ENCODE peak calls at places on chromosome 12, in ten cellular contexts. Z is endodermal cell; N is lung; H is pancreas; M is A673; C is heart right ventricle; W is cardiac muscle cell; Q is body of pancreas; P is heart left ventricle; U is CD8-positive, alpha-beta T cell. R is an unnamed sample.
A peak's percentile ranks its signal among the peaks of the same experiment; 100 is the strongest.

GRCh38 chr12:92619730-92620684 is 82.8 kb upstream of the PLEKHG7 start:
- DNase-seq in U (no peak), C (no peak), P (no peak), N (no peak), M (no peak), W (peak; percentile 17), Q (no peak), Z (no peak), H (no peak), R (no peak)

GRCh38 chr12:57629897-57630471 is 3.0 kb downstream of the B4GALNT1 start:
- DNase-seq in U (no peak), M (no peak), P (no peak), Q (no peak), N (no peak), C (no peak), H (peak; percentile 4), Z (peak; percentile 50), W (no peak), R (no peak)

GRCh38 chr12:25839470-25839869 is 119.0 kb upstream of the RASSF8 start:
- DNase-seq in W (peak; percentile 58), Q (no peak), P (no peak), H (no peak), Z (no peak), M (no peak), U (no peak), N (no peak), C (no peak), R (no peak)

GRCh38 chr12:31773867-31774266 is 45.0 kb upstream of the AMN1 start:
- DNase-seq in H (no peak), W (peak; percentile 55), U (no peak), M (no peak), C (no peak), P (no peak), N (no peak), Q (peak; percentile 9), Z (no peak), R (no peak)

GRCh38 chr12:96172981-96173380 is 21.2 kb upstream of the ELK3 start:
- DNase-seq in N (no peak), H (no peak), W (no peak), Q (no peak), P (no peak), Z (no peak), M (no peak), C (no peak), U (no peak), R (no peak)

GRCh38 chr12:10211101-10211974 is 1.3 kb upstream of the GABARAPL1 start:
- DNase-seq in N (no peak), U (no peak), Q (no peak), Z (no peak), C (no peak), H (peak; percentile 22), M (no peak), W (no peak), P (peak; percentile 10), R (no peak)

GRCh38 chr12:1660304-1661187 is 30.3 kb upstream of the ADIPOR2 start:
- DNase-seq in W (peak; percentile 29), U (peak; percentile 22), H (peak; percentile 96), Q (peak; percentile 98), N (peak; percentile 90), P (no peak), C (peak; percentile 48), M (no peak), Z (peak; percentile 54), R (no peak)

GRCh38 chr12:126033746-126034145 is 968.5 kb downstream of the AACS start:
- DNase-seq in M (no peak), Q (no peak), Z (no peak), P (no peak), H (no peak), U (no peak), W (no peak), N (no peak), C (no peak), R (no peak)

GRCh38 chr12:52157566-52158150 is 34.2 kb downstream of the KRT80 start:
- DNase-seq in N (no peak), H (no peak), P (no peak), U (no peak), Q (no peak), M (no peak), Z (no peak), W (no peak), C (no peak), R (no peak)

GRCh38 chr12:30813741-30814687 is 59.3 kb upstream of the CAPRIN2 start:
- DNase-seq in N (no peak), M (no peak), H (no peak), W (peak; percentile 54), U (no peak), P (no peak), C (no peak), Z (peak; percentile 12), Q (no peak), R (no peak)

GRCh38 chr12:47881041-47881440 is 23.8 kb downstream of the VDR start:
- DNase-seq in M (no peak), Z (no peak), W (no peak), H (no peak), C (no peak), Q (no peak), N (no peak), P (no peak), U (no peak), R (no peak)

GRCh38 chr12:54689984-54690383 is 41.8 kb upstream of the DCD start:
- DNase-seq in Z (peak; percentile 84), W (peak; percentile 5), P (no peak), N (no peak), U (no peak), Q (no peak), C (no peak), M (peak; percentile 37), H (no peak), R (no peak)

DNA sequence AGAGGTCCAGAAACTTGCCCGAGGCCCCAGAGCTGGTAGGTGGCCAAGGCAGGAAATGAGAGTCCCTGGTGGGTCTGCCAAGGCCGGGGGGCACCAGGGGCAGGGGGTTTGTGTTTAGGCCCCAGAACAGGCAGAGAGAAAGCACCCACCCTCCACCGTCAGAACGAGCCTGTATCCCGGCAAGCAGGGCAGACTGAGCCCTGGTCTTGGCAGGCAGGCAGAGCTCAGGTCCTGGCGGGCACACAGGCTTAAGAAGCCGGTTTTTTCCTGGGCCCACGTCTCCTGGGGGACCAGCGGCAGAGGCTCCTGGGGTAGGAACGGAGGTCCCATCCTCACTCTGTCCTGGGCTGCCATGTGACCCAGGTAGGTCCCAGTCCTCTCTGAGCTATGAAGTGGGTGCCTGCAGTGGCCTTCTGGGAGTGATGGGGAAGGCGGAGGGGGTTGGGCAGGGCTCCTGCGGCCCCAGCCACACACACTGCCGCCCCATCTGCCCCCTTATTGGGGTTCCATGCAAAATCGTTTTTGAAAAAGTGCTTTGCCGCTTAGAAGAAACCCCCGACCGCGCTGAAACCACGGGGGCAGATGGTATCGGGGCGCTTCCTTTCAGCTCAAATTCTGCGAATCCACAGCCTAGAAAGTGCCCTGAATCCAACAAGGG is 24.2 kb downstream of the SH2B3 start:
- DNase-seq in H (no peak), Q (no peak), W (no peak), C (no peak), U (peak; percentile 59), Z (no peak), N (no peak), P (peak; percentile 22), M (peak; percentile 45), R (no peak)
- H3K4me1 ChIP-seq in H (peaks cover 25% of the 10 kb centered on the region), Q (peaks cover 35% of the 10 kb centered on the region), W (peaks cover 9% of the 10 kb centered on the region), C (peaks cover 90% of the 10 kb centered on the region), U (peaks cover 100% of the 10 kb centered on the region), Z (peaks cover 2% of the 10 kb centered on the region), N (peaks cover 46% of the 10 kb centered on the region), P (peaks cover 100% of the 10 kb centered on the region), M (peaks cover 75% of the 10 kb centered on the region), R (peaks cover 100% of the 10 kb centered on the region)

DNA sequence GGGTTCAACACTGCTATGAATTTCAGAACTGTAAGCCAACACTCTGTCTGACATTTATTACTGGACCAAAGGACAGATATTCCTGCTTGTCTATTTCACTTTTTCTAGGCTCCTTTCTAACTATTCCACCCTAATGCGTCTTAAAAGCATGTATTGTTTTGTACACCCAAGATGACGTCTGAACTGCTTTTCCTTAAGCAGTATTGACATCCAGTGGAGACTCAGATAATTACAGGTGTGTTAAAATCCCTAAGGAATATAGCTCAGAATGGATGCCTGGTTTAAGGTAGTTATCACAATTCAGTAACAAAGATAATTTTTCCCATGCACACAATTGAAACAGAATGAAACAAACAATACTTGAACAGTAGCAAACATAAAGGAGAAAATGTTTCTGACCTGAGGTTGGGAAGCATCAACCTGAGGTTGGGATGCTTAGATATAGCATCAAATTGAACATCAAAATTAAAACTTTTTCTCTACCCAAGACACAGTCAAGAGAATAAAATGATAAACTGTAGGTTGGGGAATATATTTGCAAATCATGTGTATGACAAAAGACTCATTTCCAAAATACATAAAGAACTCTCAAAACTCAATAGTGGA is 93.7 kb upstream of the PTPRR start:
- DNase-seq in N (no peak), Q (no peak), H (no peak), M (peak; percentile 56), C (no peak), U (no peak), W (peak; percentile 83), Z (no peak), P (no peak), R (no peak)
- TF ChIP-seq CTCF in N (peak; percentile 29), Q (peak; percentile 57), H (no peak), M (peak; percentile 54), C (peak; percentile 33), U (no peak), W (peak; percentile 54), Z (peak; percentile 76), P (peak; percentile 33), R (peak; percentile 48)

GRCh38 chr12:102958830-102959176 is 1.3 kb downstream of the ASCL1 start:
- DNase-seq in U (no peak), N (no peak), C (no peak), H (no peak), Q (no peak), Z (no peak), M (no peak), P (no peak), W (no peak), R (no peak)

GRCh38 chr12:102955926-102956737 is 1.3 kb upstream of the ASCL1 start:
- DNase-seq in W (no peak), Z (peak; percentile 78), C (no peak), H (no peak), N (no peak), U (no peak), M (no peak), P (no peak), Q (peak; percentile 29), R (no peak)

GRCh38 chr12:102958073-102958829 is 777 bp downstream of the ASCL1 start:
- DNase-seq in H (no peak), P (no peak), M (no peak), N (no peak), Q (no peak), U (no peak), C (no peak), Z (peak; percentile 93), W (peak; percentile 50), R (no peak)

GRCh38 chr12:102957339-102958050 is at the start of gene ASCL1:
- DNase-seq in Z (peak; percentile 83), W (peak; percentile 43), M (peak; percentile 18), N (no peak), P (no peak), U (no peak), Q (no peak), C (no peak), H (no peak), R (no peak)

GRCh38 chr12:102956738-102957338 is 636 bp upstream of the ASCL1 start:
- DNase-seq in H (no peak), W (no peak), Z (no peak), Q (no peak), P (no peak), N (no peak), U (no peak), C (no peak), M (no peak), R (no peak)
- H3K27me3 ChIP-seq in H (peaks cover 11% of the 10 kb centered on the region), W (peaks cover 100% of the 10 kb centered on the region), Z (peaks cover 100% of the 10 kb centered on the region), Q (no peaks in the 10 kb centered on the region), P (peaks cover 93% of the 10 kb centered on the region), N (peaks cover 16% of the 10 kb centered on the region), U (peaks cover 12% of the 10 kb centered on the region), C (peaks cover 93% of the 10 kb centered on the region), M (peaks cover 100% of the 10 kb centered on the region), R (peaks cover 100% of the 10 kb centered on the region)

GRCh38 chr12:89346741-89347324 is 5.5 kb downstream of the DUSP6 start:
- DNase-seq in H (no peak), N (no peak), W (peak; percentile 92), U (no peak), C (peak; percentile 71), M (peak; percentile 97), Z (peak; percentile 70), Q (peak; percentile 29), P (peak; percentile 71), R (peak; percentile 26)
- H3K4me1 ChIP-seq in H (peaks cover 21% of the 10 kb centered on the region), N (peaks cover 14% of the 10 kb centered on the region), W (peaks cover 44% of the 10 kb centered on the region), U (peaks cover 21% of the 10 kb centered on the region), C (peaks cover 26% of the 10 kb centered on the region), M (peaks cover 42% of the 10 kb centered on the region), Z (peaks cover 16% of the 10 kb centered on the region), Q (peaks cover 65% of the 10 kb centered on the region), P (peaks cover 48% of the 10 kb centered on the region), R (peaks cover 80% of the 10 kb centered on the region)

R was measured in left ventricle myocardium inferior.